ENCODE peak calls at places on chromosome 13, in seven cellular contexts. One of them, this sample, is unnamed.

GRCh38 chr13:49464621-49465325 is 20.7 kb downstream of the SETDB2 start:
- DNase-seq in MM.1S: no peak
- DNase-seq in SK-N-SH: no peak
- DNase-seq in fibroblast of lung: no peak
- DNase-seq in OCI-LY7: no peak
- DNase-seq in tibial artery: no peak
- DNase-seq in RWPE2: no peak
- DNase-seq in this sample: no peak

GRCh38 chr13:78978381-78978998 is 319.5 kb upstream of the OBI1 start:
- DNase-seq in SK-N-SH: peak; percentile 34
- DNase-seq in RWPE2: no peak
- DNase-seq in fibroblast of lung: peak; percentile 43
- DNase-seq in MM.1S: peak; percentile 78
- DNase-seq in tibial artery: no peak
- DNase-seq in OCI-LY7: peak; percentile 66
- DNase-seq in this sample: no peak

GRCh38 chr13:45143346-45143751 is 23.0 kb downstream of the GTF2F2 start:
- DNase-seq in RWPE2: no peak
- DNase-seq in tibial artery: no peak
- DNase-seq in MM.1S: no peak
- DNase-seq in SK-N-SH: no peak
- DNase-seq in fibroblast of lung: peak; percentile 33
- DNase-seq in OCI-LY7: no peak
- DNase-seq in this sample: no peak

GRCh38 chr13:60112771-60113170 is 51.0 kb downstream of the DIAPH3 start:
- DNase-seq in SK-N-SH: no peak
- DNase-seq in MM.1S: no peak
- DNase-seq in RWPE2: no peak
- DNase-seq in fibroblast of lung: peak; percentile 65
- DNase-seq in OCI-LY7: no peak
- DNase-seq in tibial artery: no peak
- DNase-seq in this sample: no peak

GRCh38 chr13:53131361-53131760 is 102.7 kb downstream of the OLFM4 start:
- DNase-seq in MM.1S: no peak
- DNase-seq in SK-N-SH: no peak
- DNase-seq in tibial artery: no peak
- DNase-seq in RWPE2: no peak
- DNase-seq in OCI-LY7: no peak
- DNase-seq in fibroblast of lung: no peak
- DNase-seq in this sample: no peak

GRCh38 chr13:77443511-77443910 is 92.0 kb upstream of the SCEL start:
- DNase-seq in SK-N-SH: no peak
- DNase-seq in RWPE2: no peak
- DNase-seq in MM.1S: no peak
- DNase-seq in fibroblast of lung: no peak
- DNase-seq in OCI-LY7: no peak
- DNase-seq in tibial artery: no peak
- DNase-seq in this sample: no peak

GRCh38 chr13:47004552-47004951 is 107.7 kb upstream of the HTR2A start:
- DNase-seq in RWPE2: no peak
- DNase-seq in tibial artery: no peak
- DNase-seq in SK-N-SH: no peak
- DNase-seq in fibroblast of lung: peak; percentile 13
- DNase-seq in OCI-LY7: no peak
- DNase-seq in MM.1S: no peak
- DNase-seq in this sample: no peak

GRCh38 chr13:28100149-28101121 is at the start of gene FLT3:
- DNase-seq in SK-N-SH: peak; percentile 59
- DNase-seq in OCI-LY7: no peak
- DNase-seq in RWPE2: no peak
- DNase-seq in fibroblast of lung: peak; percentile 50
- DNase-seq in tibial artery: no peak
- DNase-seq in MM.1S: peak; percentile 75
- DNase-seq in this sample: peak; percentile 52

GRCh38 chr13:51397262-51397933 is 55.4 kb downstream of the INTS6 start:
- DNase-seq in fibroblast of lung: peak; percentile 76
- DNase-seq in SK-N-SH: peak; percentile 3
- DNase-seq in RWPE2: no peak
- DNase-seq in OCI-LY7: no peak
- DNase-seq in tibial artery: peak; percentile 51
- DNase-seq in MM.1S: no peak
- DNase-seq in this sample: no peak

GRCh38 chr13:106096661-106097092 is 438.8 kb downstream of the EFNB2 start:
- DNase-seq in MM.1S: no peak
- DNase-seq in SK-N-SH: no peak
- DNase-seq in fibroblast of lung: no peak
- DNase-seq in tibial artery: no peak
- DNase-seq in RWPE2: no peak
- DNase-seq in OCI-LY7: no peak
- DNase-seq in this sample: no peak

GRCh38 chr13:49630580-49630979 is 2.3 kb downstream of the ARL11 start:
- DNase-seq in MM.1S: no peak
- DNase-seq in RWPE2: no peak
- DNase-seq in fibroblast of lung: no peak
- DNase-seq in tibial artery: no peak
- DNase-seq in SK-N-SH: no peak
- DNase-seq in OCI-LY7: no peak
- DNase-seq in this sample: no peak

GRCh38 chr13:38494445-38494844 is 144.8 kb downstream of the UFM1 start:
- DNase-seq in RWPE2: no peak
- DNase-seq in tibial artery: no peak
- DNase-seq in OCI-LY7: no peak
- DNase-seq in SK-N-SH: no peak
- DNase-seq in MM.1S: no peak
- DNase-seq in fibroblast of lung: no peak
- DNase-seq in this sample: no peak

GRCh38 chr13:30850204-30850866 is 55.7 kb upstream of the MEDAG start:
- DNase-seq in fibroblast of lung: peak; percentile 54
- DNase-seq in tibial artery: no peak
- DNase-seq in MM.1S: no peak
- DNase-seq in SK-N-SH: no peak
- DNase-seq in OCI-LY7: no peak
- DNase-seq in RWPE2: no peak
- DNase-seq in this sample: no peak

GRCh38 chr13:66888698-66889097 is 341.4 kb downstream of the PCDH9 start:
- DNase-seq in RWPE2: no peak
- DNase-seq in fibroblast of lung: peak; percentile 6
- DNase-seq in SK-N-SH: no peak
- DNase-seq in OCI-LY7: no peak
- DNase-seq in tibial artery: no peak
- DNase-seq in MM.1S: no peak
- DNase-seq in this sample: no peak

GRCh38 chr13:70253411-70253810 is 145.2 kb upstream of the KLHL1 start:
- DNase-seq in tibial artery: no peak
- DNase-seq in RWPE2: no peak
- DNase-seq in OCI-LY7: no peak
- DNase-seq in MM.1S: no peak
- DNase-seq in SK-N-SH: no peak
- DNase-seq in fibroblast of lung: peak; percentile 15
- DNase-seq in this sample: no peak

GRCh38 chr13:66837246-66837645 is 392.9 kb downstream of the PCDH9 start:
- DNase-seq in SK-N-SH: no peak
- DNase-seq in tibial artery: no peak
- DNase-seq in MM.1S: no peak
- DNase-seq in fibroblast of lung: no peak
- DNase-seq in OCI-LY7: no peak
- DNase-seq in RWPE2: no peak
- DNase-seq in this sample: no peak

GRCh38 chr13:65789815-65790214 is 1440.3 kb downstream of the PCDH9 start:
- DNase-seq in SK-N-SH: no peak
- DNase-seq in tibial artery: no peak
- DNase-seq in fibroblast of lung: peak; percentile 13
- DNase-seq in RWPE2: no peak
- DNase-seq in MM.1S: no peak
- DNase-seq in OCI-LY7: no peak
- DNase-seq in this sample: no peak

GRCh38 chr13:24041822-24042221 is 118.7 kb upstream of the SPATA13 start:
- DNase-seq in RWPE2: no peak
- DNase-seq in OCI-LY7: no peak
- DNase-seq in MM.1S: no peak
- DNase-seq in tibial artery: no peak
- DNase-seq in SK-N-SH: no peak
- DNase-seq in fibroblast of lung: no peak
- DNase-seq in this sample: no peak

GRCh38 chr13:104750377-104750776 is 1684.2 kb upstream of the SLC10A2 start:
- DNase-seq in RWPE2: no peak
- DNase-seq in OCI-LY7: no peak
- DNase-seq in fibroblast of lung: peak; percentile 66
- DNase-seq in tibial artery: no peak
- DNase-seq in SK-N-SH: no peak
- DNase-seq in MM.1S: no peak
- DNase-seq in this sample: no peak

GRCh38 chr13:94351292-94352000 is 128.0 kb downstream of the DCT start:
- DNase-seq in RWPE2: no peak
- DNase-seq in SK-N-SH: no peak
- DNase-seq in MM.1S: no peak
- DNase-seq in OCI-LY7: no peak
- DNase-seq in fibroblast of lung: peak; percentile 89
- DNase-seq in tibial artery: no peak
- DNase-seq in this sample: no peak

GRCh38 chr13:51269039-51269438 is 46.8 kb downstream of the FAM124A start:
- DNase-seq in MM.1S: no peak
- DNase-seq in RWPE2: no peak
- DNase-seq in fibroblast of lung: peak; percentile 60
- DNase-seq in OCI-LY7: no peak
- DNase-seq in tibial artery: no peak
- DNase-seq in SK-N-SH: no peak
- DNase-seq in this sample: no peak

GRCh38 chr13:24624801-24625231 is 55.4 kb upstream of the ATP12A start:
- DNase-seq in tibial artery: no peak
- DNase-seq in RWPE2: no peak
- DNase-seq in fibroblast of lung: no peak
- DNase-seq in OCI-LY7: no peak
- DNase-seq in SK-N-SH: no peak
- DNase-seq in MM.1S: no peak
- DNase-seq in this sample: no peak

GRCh38 chr13:62046512-62046911 is 630.9 kb upstream of the PCDH20 start:
- DNase-seq in OCI-LY7: no peak
- DNase-seq in MM.1S: no peak
- DNase-seq in tibial artery: no peak
- DNase-seq in RWPE2: no peak
- DNase-seq in fibroblast of lung: no peak
- DNase-seq in SK-N-SH: peak; percentile 1
- DNase-seq in this sample: no peak

GRCh38 chr13:54305377-54305776 is 1276.8 kb downstream of the OLFM4 start:
- DNase-seq in fibroblast of lung: no peak
- DNase-seq in RWPE2: no peak
- DNase-seq in SK-N-SH: no peak
- DNase-seq in MM.1S: no peak
- DNase-seq in OCI-LY7: no peak
- DNase-seq in tibial artery: no peak
- DNase-seq in this sample: no peak

DNA sequence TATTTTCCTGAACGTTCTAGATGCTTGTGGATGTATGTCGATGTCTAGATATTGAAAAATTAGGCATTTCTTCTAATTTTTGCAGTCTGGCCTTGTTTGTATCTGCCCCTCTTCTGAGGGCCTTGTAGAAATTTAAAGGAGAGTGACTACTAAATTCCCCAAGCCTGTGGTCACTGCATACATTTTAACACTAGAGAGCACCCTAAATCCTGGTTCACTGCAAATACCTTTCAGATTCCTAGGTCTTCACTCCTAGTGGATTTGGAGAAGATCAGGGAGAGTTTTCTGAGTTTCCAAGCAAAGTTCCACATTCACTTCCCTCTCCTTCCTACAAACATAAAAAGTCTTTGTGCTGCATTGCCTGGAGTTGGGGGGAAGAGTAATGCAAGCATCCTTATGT is 1272.5 kb downstream of the OLFM4 start:
- DNase-seq in fibroblast of lung: no peak
- DNase-seq in MM.1S: no peak
- DNase-seq in tibial artery: no peak
- DNase-seq in RWPE2: no peak
- DNase-seq in SK-N-SH: no peak
- DNase-seq in OCI-LY7: no peak
- DNase-seq in this sample: no peak
- H3K9me3 ChIP-seq in fibroblast of lung: no peaks in the 10 kb centered on the region
- H3K9me3 ChIP-seq in MM.1S: no peaks in the 10 kb centered on the region
- H3K9me3 ChIP-seq in tibial artery: no peaks in the 10 kb centered on the region
- H3K9me3 ChIP-seq in RWPE2: no peaks in the 10 kb centered on the region
- H3K9me3 ChIP-seq in SK-N-SH: no peaks in the 10 kb centered on the region
- H3K9me3 ChIP-seq in OCI-LY7: peaks cover 11% of the 10 kb centered on the region
- H3K9me3 ChIP-seq in this sample: no peaks in the 10 kb centered on the region

GRCh38 chr13:40126301-40127085 is 471.0 kb downstream of the COG6 start:
- DNase-seq in SK-N-SH: no peak
- DNase-seq in fibroblast of lung: no peak
- DNase-seq in MM.1S: peak; percentile 76
- DNase-seq in tibial artery: no peak
- DNase-seq in OCI-LY7: peak; percentile 97
- DNase-seq in RWPE2: no peak
- DNase-seq in this sample: no peak
- H3K4me3 ChIP-seq in SK-N-SH: no peak overlapping the region
- H3K4me3 ChIP-seq in fibroblast of lung: no peak overlapping the region
- H3K4me3 ChIP-seq in MM.1S: peak overlapping the region; percentile 34
- H3K4me3 ChIP-seq in tibial artery: no peak overlapping the region
- H3K4me3 ChIP-seq in OCI-LY7: peak overlapping the region; percentile 47
- H3K4me3 ChIP-seq in RWPE2: no peak overlapping the region
- H3K4me3 ChIP-seq in this sample: no peak overlapping the region

DNA sequence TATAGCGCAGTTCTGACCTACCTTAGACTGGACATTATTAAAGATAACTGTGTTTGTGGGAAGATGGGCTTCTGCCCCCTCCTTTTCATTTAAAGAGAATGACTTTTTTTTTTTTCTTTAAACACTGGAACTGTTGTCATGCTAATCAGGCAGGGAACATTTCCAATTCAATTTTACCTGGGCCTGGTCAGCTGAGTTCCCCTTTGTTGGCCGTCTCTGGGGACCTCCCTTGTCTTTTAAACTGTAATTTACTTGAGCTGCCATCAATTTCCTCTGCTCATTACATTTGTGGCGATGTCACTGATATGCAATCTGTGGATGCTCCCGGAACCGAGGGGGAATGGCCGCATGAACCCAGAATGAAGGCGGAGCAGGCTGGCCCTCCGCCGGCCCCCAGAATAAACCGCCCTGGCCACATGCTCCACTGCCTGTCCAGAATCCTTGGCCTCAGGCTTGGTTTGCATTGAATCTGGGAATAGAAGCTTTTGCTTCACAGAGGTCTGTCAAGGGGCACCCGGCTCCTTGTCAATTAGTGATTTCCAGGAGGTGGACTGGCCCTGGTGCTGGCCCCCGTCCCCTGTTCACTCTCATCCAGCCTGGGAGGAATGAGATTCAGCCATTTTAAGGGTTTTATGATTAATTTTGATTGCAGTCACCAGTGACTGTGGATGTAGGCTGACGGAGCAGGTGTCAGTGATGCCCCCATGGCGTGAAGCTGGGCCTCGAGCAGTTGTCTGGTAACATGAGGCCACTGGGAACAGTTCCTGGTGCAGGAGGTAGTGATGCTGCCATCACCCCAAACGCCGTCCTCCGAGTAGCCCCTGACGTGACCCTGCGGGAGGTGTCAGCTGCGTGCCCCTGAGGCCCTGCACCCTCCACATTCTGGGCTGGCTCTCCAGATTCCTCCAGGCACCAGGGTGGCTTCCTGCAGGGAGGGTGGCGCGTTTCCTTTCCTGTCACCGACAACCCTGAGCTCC is 276.9 kb downstream of the TEX29 start:
- DNase-seq in tibial artery: no peak
- DNase-seq in SK-N-SH: no peak
- DNase-seq in RWPE2: no peak
- DNase-seq in fibroblast of lung: no peak
- DNase-seq in OCI-LY7: no peak
- DNase-seq in MM.1S: no peak
- DNase-seq in this sample: no peak
- H3K9me3 ChIP-seq in tibial artery: no peaks in the 10 kb centered on the region
- H3K9me3 ChIP-seq in SK-N-SH: no peaks in the 10 kb centered on the region
- H3K9me3 ChIP-seq in RWPE2: no peaks in the 10 kb centered on the region
- H3K9me3 ChIP-seq in fibroblast of lung: no peaks in the 10 kb centered on the region
- H3K9me3 ChIP-seq in OCI-LY7: no peaks in the 10 kb centered on the region
- H3K9me3 ChIP-seq in MM.1S: no peaks in the 10 kb centered on the region
- H3K9me3 ChIP-seq in this sample: no peaks in the 10 kb centered on the region

GRCh38 chr13:113831061-113831460 is 32.8 kb downstream of the GAS6 start:
- DNase-seq in fibroblast of lung: no peak
- DNase-seq in tibial artery: no peak
- DNase-seq in RWPE2: no peak
- DNase-seq in MM.1S: no peak
- DNase-seq in OCI-LY7: no peak
- DNase-seq in SK-N-SH: no peak
- DNase-seq in this sample: peak; percentile 11
- H3K4me3 ChIP-seq in fibroblast of lung: no peak overlapping the region
- H3K4me3 ChIP-seq in tibial artery: no peak overlapping the region
- H3K4me3 ChIP-seq in RWPE2: no peak overlapping the region
- H3K4me3 ChIP-seq in MM.1S: no peak overlapping the region
- H3K4me3 ChIP-seq in OCI-LY7: no peak overlapping the region
- H3K4me3 ChIP-seq in SK-N-SH: no peak overlapping the region
- H3K4me3 ChIP-seq in this sample: no peak overlapping the region

This sample was measured in psoas muscle.